ENCODE peak calls at places on chromosomes 3 and 15, in six cellular contexts. One of them, this sample, is unnamed.

GRCh38 chr3:55435446-55435845 is 51.7 kb downstream of the WNT5A start:
- DNase-seq in hippocampal formation: no peak
- DNase-seq in activated CD4-positive, alpha-beta T cell treated with anti-CD3 and anti-CD28 coated beads for 24 hours: no peak
- DNase-seq in HEK293T: no peak
- DNase-seq in GM19239: no peak
- DNase-seq in iPS-NIHi11: no peak
- DNase-seq in this sample: no peak

GRCh38 chr15:83766326-83766725 is 112.4 kb downstream of the ADAMTSL3 start:
- DNase-seq in hippocampal formation: no peak
- DNase-seq in activated CD4-positive, alpha-beta T cell treated with anti-CD3 and anti-CD28 coated beads for 24 hours: no peak
- DNase-seq in HEK293T: no peak
- DNase-seq in GM19239: no peak
- DNase-seq in iPS-NIHi11: no peak
- DNase-seq in this sample: no peak

GRCh38 chr3:48919215-48920138 is 835 bp downstream of the ARIH2 start:
- DNase-seq in hippocampal formation: no peak
- DNase-seq in activated CD4-positive, alpha-beta T cell treated with anti-CD3 and anti-CD28 coated beads for 24 hours: no peak
- DNase-seq in HEK293T: peak; percentile 69
- DNase-seq in GM19239: peak; percentile 44
- DNase-seq in iPS-NIHi11: peak; percentile 52
- DNase-seq in this sample: peak; percentile 44

GRCh38 chr15:99307735-99308134 is 56.5 kb downstream of the LRRC28 start:
- DNase-seq in hippocampal formation: no peak
- DNase-seq in activated CD4-positive, alpha-beta T cell treated with anti-CD3 and anti-CD28 coated beads for 24 hours: no peak
- DNase-seq in HEK293T: no peak
- DNase-seq in GM19239: no peak
- DNase-seq in iPS-NIHi11: no peak
- DNase-seq in this sample: no peak

GRCh38 chr3:38738630-38739395 is 77.2 kb downstream of the SCN10A start:
- DNase-seq in hippocampal formation: no peak
- DNase-seq in activated CD4-positive, alpha-beta T cell treated with anti-CD3 and anti-CD28 coated beads for 24 hours: no peak
- DNase-seq in HEK293T: peak; percentile 73
- DNase-seq in GM19239: peak; percentile 13
- DNase-seq in iPS-NIHi11: peak; percentile 81
- DNase-seq in this sample: peak; percentile 78

GRCh38 chr15:79418693-79419279 is 13.3 kb upstream of the MINAR1 start:
- DNase-seq in hippocampal formation: peak; percentile 43
- DNase-seq in activated CD4-positive, alpha-beta T cell treated with anti-CD3 and anti-CD28 coated beads for 24 hours: no peak
- DNase-seq in HEK293T: no peak
- DNase-seq in GM19239: no peak
- DNase-seq in iPS-NIHi11: no peak
- DNase-seq in this sample: no peak

GRCh38 chr3:49300595-49300994 is 23.6 kb upstream of the C3orf62 start:
- DNase-seq in hippocampal formation: no peak
- DNase-seq in activated CD4-positive, alpha-beta T cell treated with anti-CD3 and anti-CD28 coated beads for 24 hours: no peak
- DNase-seq in HEK293T: no peak
- DNase-seq in GM19239: no peak
- DNase-seq in iPS-NIHi11: no peak
- DNase-seq in this sample: no peak

GRCh38 chr3:150830094-150830681 is 67.2 kb upstream of the SIAH2 start:
- DNase-seq in hippocampal formation: no peak
- DNase-seq in activated CD4-positive, alpha-beta T cell treated with anti-CD3 and anti-CD28 coated beads for 24 hours: no peak
- DNase-seq in HEK293T: peak; percentile 50
- DNase-seq in GM19239: no peak
- DNase-seq in iPS-NIHi11: peak; percentile 28
- DNase-seq in this sample: no peak

GRCh38 chr15:64279131-64279530 is 76.8 kb downstream of the CSNK1G1 start:
- DNase-seq in hippocampal formation: no peak
- DNase-seq in activated CD4-positive, alpha-beta T cell treated with anti-CD3 and anti-CD28 coated beads for 24 hours: no peak
- DNase-seq in HEK293T: no peak
- DNase-seq in GM19239: no peak
- DNase-seq in iPS-NIHi11: no peak
- DNase-seq in this sample: no peak

GRCh38 chr15:52238149-52238548 is 47.0 kb upstream of the GNB5 start:
- DNase-seq in hippocampal formation: no peak
- DNase-seq in activated CD4-positive, alpha-beta T cell treated with anti-CD3 and anti-CD28 coated beads for 24 hours: no peak
- DNase-seq in HEK293T: no peak
- DNase-seq in GM19239: no peak
- DNase-seq in iPS-NIHi11: no peak
- DNase-seq in this sample: no peak

This sample was measured in testis.